ENCODE peak calls at places on chromosomes 3 and 15, in five cellular contexts. J is fibroblast of villous mesenchyme, V is fibroblast of lung, W is AG10803, T is dorsolateral prefrontal cortex. K is an unnamed sample.

GRCh38 chr3:195153121-195153520 is 117.8 kb downstream of the XXYLT1 start:
- DNase-seq in J (no peak), V (peak), W (peak), T (no peak), K (no peak)

GRCh38 chr15:62125763-62126162 is 39.3 kb downstream of the C2CD4B start:
- DNase-seq in J (peak), V (peak), W (peak), T (no peak), K (peak)

GRCh38 chr3:154022603-154023002 is 98.6 kb upstream of the ARHGEF26 start:
- DNase-seq in J (no peak), V (peak), W (no peak), T (no peak), K (no peak)

GRCh38 chr15:25172691-25173090 is 217.9 kb downstream of the SNRPN start:
- DNase-seq in J (no peak), V (no peak), W (no peak), T (no peak), K (no peak)

GRCh38 chr3:29186982-29187718 is 93.7 kb upstream of the RBMS3 start:
- DNase-seq in J (peak), V (peak), W (peak), T (no peak), K (peak)

GRCh38 chr3:65166531-65166930 is 478.7 kb upstream of the ADAMTS9 start:
- DNase-seq in J (no peak), V (no peak), W (no peak), T (no peak), K (no peak)

GRCh38 chr3:194983620-194984019 is 287.3 kb downstream of the XXYLT1 start:
- DNase-seq in J (no peak), V (no peak), W (no peak), T (no peak), K (no peak)

GRCh38 chr3:15361494-15362214 is 29.3 kb upstream of the SH3BP5 start:
- DNase-seq in J (peak), V (no peak), W (peak), T (no peak), K (peak)

GRCh38 chr3:106029941-106030619 is 161.3 kb upstream of the CBLB start:
- DNase-seq in J (no peak), V (no peak), W (no peak), T (no peak), K (no peak)

GRCh38 chr15:88949734-88950400 is 36.7 kb upstream of the MFGE8 start:
- DNase-seq in J (no peak), V (no peak), W (no peak), T (no peak), K (no peak)

GRCh38 chr3:108590443-108590842 is 921 bp downstream of the DZIP3 start:
- DNase-seq in J (no peak), V (no peak), W (no peak), T (no peak), K (no peak)

GRCh38 chr3:188734395-188734794 is 437.4 kb upstream of the TPRG1 start:
- DNase-seq in J (peak), V (no peak), W (peak), T (peak), K (no peak)

GRCh38 chr3:63662500-63662899 is 10.0 kb downstream of the SNTN start:
- DNase-seq in J (no peak), V (no peak), W (peak), T (no peak), K (peak)
- TF ChIP-seq CTCF in J (no peak), V (no peak), W (peak), T (no peak), K (peak)

DNA sequence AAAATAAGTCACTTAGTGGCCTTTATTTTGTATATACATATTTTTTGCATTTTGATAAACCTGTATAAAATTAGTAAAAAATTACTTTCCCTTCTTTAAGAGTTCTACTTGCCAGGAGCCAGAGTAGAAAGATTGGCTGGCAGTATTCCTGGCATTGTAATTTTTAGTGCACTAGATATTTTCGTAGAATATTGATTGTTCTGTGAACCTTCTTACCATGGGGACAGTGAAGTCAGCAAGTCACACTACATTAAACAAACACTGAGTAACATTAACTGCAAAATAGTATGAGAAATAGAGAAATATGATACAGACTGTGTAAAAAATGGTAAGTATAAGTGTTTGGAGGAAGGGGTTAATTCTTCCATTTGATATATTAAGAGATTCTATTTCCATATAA is 26.0 kb downstream of the TCF12 start:
- DNase-seq in J (no peak), V (no peak), W (no peak), T (no peak), K (no peak)
- TF ChIP-seq CTCF in J (no peak), V (no peak), W (no peak), T (no peak), K (no peak)

GRCh38 chr15:32042269-32042996 is 12.1 kb downstream of the CHRNA7 start:
- DNase-seq in J (no peak), V (no peak), W (no peak), T (no peak), K (no peak)
- TF ChIP-seq CTCF in J (no peak), V (no peak), W (no peak), T (no peak), K (no peak)

GRCh38 chr3:138097192-138097829 is 18.1 kb downstream of the DZIP1L start:
- DNase-seq in J (no peak), V (no peak), W (no peak), T (no peak), K (no peak)
- TF ChIP-seq CTCF in J (peak), V (peak), W (peak), T (no peak), K (peak)

DNA sequence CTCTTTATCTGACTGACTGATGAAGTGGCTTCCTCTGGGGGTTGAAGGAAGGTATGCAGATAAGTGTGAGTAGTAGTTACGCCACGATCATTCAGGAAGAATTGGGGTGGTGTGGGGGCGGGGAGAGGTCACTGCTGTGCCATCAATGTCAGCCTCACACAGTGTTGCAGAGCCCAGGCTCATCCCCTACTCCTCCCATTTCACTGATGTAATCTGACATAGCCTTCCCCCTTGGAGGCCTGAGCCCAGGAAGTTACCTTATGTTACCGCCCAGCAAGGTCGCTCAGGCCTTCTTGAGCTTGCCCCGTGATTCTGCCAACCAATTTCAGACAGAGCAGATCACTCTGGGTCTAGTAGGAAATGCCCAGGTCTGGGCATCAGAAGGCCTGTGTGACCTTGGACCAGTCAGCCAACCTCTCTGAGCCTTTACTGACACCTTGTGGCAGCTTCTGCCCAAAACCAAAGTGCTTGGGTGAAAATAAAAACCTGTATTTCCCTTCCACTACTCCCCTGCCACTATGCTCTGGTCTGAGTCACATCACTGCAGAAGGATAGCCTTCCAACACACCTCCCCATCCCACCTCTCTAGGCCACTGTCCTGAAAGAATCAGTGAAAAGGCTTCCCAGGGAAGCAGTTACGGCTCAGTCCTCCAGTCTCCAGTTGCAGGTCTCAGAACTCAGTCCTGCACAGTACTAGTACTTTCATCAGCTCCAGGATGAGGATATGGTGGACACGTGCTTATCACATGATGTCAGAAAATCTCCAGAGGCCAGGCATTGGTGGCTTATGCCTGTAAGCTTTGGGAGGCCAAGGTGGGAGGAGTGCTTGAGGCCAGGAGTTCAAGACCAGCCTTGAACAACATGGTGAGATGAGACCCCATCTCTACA is 28.1 kb upstream of the INSYN1 start:
- DNase-seq in J (peak), V (peak), W (no peak), T (no peak), K (peak)
- TF ChIP-seq CTCF in J (peak), V (peak), W (peak), T (no peak), K (peak)